ENCODE peak calls at places on chromosomes 3 and 15, in eight cellular contexts. E, Q, I, G, N, W, O and J are unnamed samples.

GRCh38 chr15:75045332-75046015 is 22.1 kb downstream of the PPCDC start:
- DNase-seq in G (no peak), N (no peak), Q (no peak), O (no peak), W (no peak), I (no peak), E (no peak), J (no peak)

GRCh38 chr15:98794211-98794610 is 145.9 kb downstream of the IGF1R start:
- DNase-seq in G (no peak), N (no peak), W (no peak), E (no peak), O (no peak), Q (no peak), I (no peak), J (no peak)

GRCh38 chr15:40826123-40827075 is 2.1 kb downstream of the PPP1R14D start:
- DNase-seq in G (no peak), Q (no peak), E (no peak), I (peak), O (no peak), N (no peak), W (peak), J (no peak)

GRCh38 chr3:84683493-84683892 is 275.3 kb upstream of the CADM2 start:
- DNase-seq in N (no peak), E (no peak), W (no peak), O (no peak), Q (no peak), I (no peak), G (no peak), J (no peak)

GRCh38 chr3:188929138-188929537 is 242.6 kb upstream of the TPRG1 start:
- DNase-seq in G (peak), O (no peak), E (no peak), W (peak), N (no peak), I (no peak), Q (no peak), J (peak)

GRCh38 chr15:23910030-23910429 is 222.9 kb upstream of the NDN start:
- DNase-seq in G (no peak), Q (no peak), W (no peak), O (no peak), I (no peak), E (no peak), N (no peak), J (no peak)

GRCh38 chr3:196708467-196708866 is 3.6 kb downstream of the CEP19 start:
- DNase-seq in G (peak), I (no peak), W (no peak), Q (peak), E (no peak), O (no peak), N (no peak), J (peak)

GRCh38 chr15:101244039-101244781 is 7.6 kb downstream of the CHSY1 start:
- DNase-seq in I (peak), O (no peak), E (no peak), Q (no peak), N (no peak), G (no peak), W (peak), J (no peak)

GRCh38 chr15:78934063-78935023 is 10.5 kb downstream of the CTSH start:
- DNase-seq in W (no peak), E (no peak), N (no peak), G (no peak), O (no peak), I (no peak), Q (peak), J (no peak)

GRCh38 chr3:51705276-51706020 is 1.4 kb upstream of the GRM2 start:
- DNase-seq in Q (no peak), E (no peak), O (no peak), W (no peak), I (no peak), N (peak), G (no peak), J (no peak)

GRCh38 chr15:27767918-27768640 is 331.0 kb downstream of the OCA2 start:
- DNase-seq in Q (no peak), N (no peak), W (no peak), I (no peak), O (no peak), G (no peak), E (no peak), J (no peak)

GRCh38 chr3:184380627-184381260 is 890 bp downstream of the CHRD start:
- DNase-seq in E (no peak), W (no peak), I (no peak), N (peak), G (no peak), O (no peak), Q (no peak), J (no peak)

GRCh38 chr3:58628823-58629562 is 37.6 kb downstream of the FAM3D start:
- DNase-seq in N (no peak), I (peak), Q (peak), O (no peak), E (no peak), W (peak), G (peak), J (no peak)

GRCh38 chr3:151816091-151816604 is 2.2 kb downstream of the AADAC start:
- DNase-seq in E (no peak), O (no peak), N (no peak), W (peak), I (peak), Q (peak), G (peak), J (peak)

GRCh38 chr3:4736284-4736861 is 242.9 kb upstream of the BHLHE40 start:
- DNase-seq in E (no peak), Q (peak), I (no peak), O (no peak), N (no peak), G (peak), W (no peak), J (peak)

GRCh38 chr3:49469037-49469875 is 811 bp upstream of the DAG1 start:
- DNase-seq in G (peak), Q (peak), N (peak), I (peak), W (peak), E (no peak), O (peak), J (peak)

GRCh38 chr3:171788546-171789351 is 21.5 kb downstream of the PLD1 start:
- DNase-seq in I (peak), N (no peak), G (peak), Q (peak), E (no peak), O (no peak), W (peak), J (peak)

GRCh38 chr15:79102595-79102994 is 12.0 kb upstream of the RASGRF1 start:
- DNase-seq in G (no peak), O (no peak), E (no peak), Q (no peak), W (no peak), I (no peak), N (no peak), J (no peak)

GRCh38 chr3:27658741-27659140 is 63.4 kb downstream of the EOMES start:
- DNase-seq in N (no peak), O (no peak), W (no peak), G (no peak), E (no peak), I (no peak), Q (no peak), J (no peak)

GRCh38 chr3:100335137-100335833 is 728 bp downstream of the NIT2 start:
- DNase-seq in N (no peak), G (peak), Q (peak), I (peak), O (no peak), E (no peak), W (peak), J (peak)

GRCh38 chr3:9912294-9912935 is 4.5 kb upstream of the IL17RC start:
- DNase-seq in W (no peak), Q (no peak), G (peak), O (no peak), E (no peak), N (no peak), I (peak), J (peak)

GRCh38 chr3:58121183-58121582 is 89.6 kb downstream of the DNASE1L3 start:
- DNase-seq in Q (no peak), E (no peak), W (no peak), N (no peak), O (no peak), I (no peak), G (no peak), J (no peak)

GRCh38 chr3:185825639-185826481 is 1.0 kb upstream of the IGF2BP2 start:
- DNase-seq in Q (peak), N (peak), W (no peak), I (peak), E (no peak), O (peak), G (peak), J (peak)

GRCh38 chr15:29621626-29622025 is 200.6 kb downstream of the TJP1 start:
- DNase-seq in N (no peak), E (no peak), O (no peak), G (no peak), Q (peak), W (no peak), I (no peak), J (no peak)

GRCh38 chr3:155393316-155393715 is 99.8 kb upstream of the STRIT1 start:
- DNase-seq in E (no peak), Q (no peak), I (no peak), W (no peak), O (no peak), N (no peak), G (no peak), J (peak)

GRCh38 chr3:1734494-1735122 is 364.1 kb upstream of the CNTN4 start:
- DNase-seq in N (no peak), O (no peak), I (no peak), W (no peak), G (peak), Q (no peak), E (no peak), J (peak)

GRCh38 chr15:31341501-31342195 is 15.0 kb downstream of the KLF13 start:
- DNase-seq in W (no peak), N (no peak), E (no peak), I (no peak), Q (no peak), O (no peak), G (peak), J (no peak)

GRCh38 chr15:79965836-79966630 is 5.0 kb downstream of the BCL2A1 start:
- DNase-seq in E (no peak), N (no peak), W (peak), G (peak), O (no peak), I (no peak), Q (no peak), J (no peak)

DNA sequence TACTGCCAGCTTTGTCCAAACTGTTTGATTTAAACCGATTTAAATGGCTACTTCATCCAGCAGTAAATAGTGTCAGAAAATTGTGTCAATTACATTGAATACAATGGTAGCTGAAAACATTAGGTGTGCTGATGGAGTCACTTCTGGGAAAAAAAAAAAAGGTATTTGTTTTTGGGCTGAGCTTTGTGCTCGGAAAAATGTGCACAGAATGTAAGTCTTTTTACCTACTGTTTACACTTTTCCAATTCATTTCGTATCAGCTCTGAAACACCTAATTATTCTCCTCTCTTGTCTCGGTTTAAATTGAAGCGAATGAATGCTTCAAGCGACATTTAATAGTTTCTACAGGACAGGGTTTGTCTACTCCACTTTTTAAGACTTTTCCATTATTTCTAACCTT is 1078.4 kb downstream of the ROBO1 start:
- DNase-seq in N (no peak), Q (no peak), I (no peak), O (no peak), W (no peak), G (no peak), E (no peak), J (no peak)
- TF ChIP-seq CTCF in N (no peak), Q (no peak), I (no peak), O (no peak), W (no peak), G (no peak), E (no peak), J (no peak)

GRCh38 chr15:85858586-85859375 is 64.1 kb upstream of the KLHL25 start:
- DNase-seq in G (peak), N (peak), Q (peak), O (peak), W (peak), E (peak), I (peak), J (peak)
- TF ChIP-seq CTCF in G (peak), N (peak), Q (peak), O (peak), W (peak), E (peak), I (peak), J (peak)

DNA sequence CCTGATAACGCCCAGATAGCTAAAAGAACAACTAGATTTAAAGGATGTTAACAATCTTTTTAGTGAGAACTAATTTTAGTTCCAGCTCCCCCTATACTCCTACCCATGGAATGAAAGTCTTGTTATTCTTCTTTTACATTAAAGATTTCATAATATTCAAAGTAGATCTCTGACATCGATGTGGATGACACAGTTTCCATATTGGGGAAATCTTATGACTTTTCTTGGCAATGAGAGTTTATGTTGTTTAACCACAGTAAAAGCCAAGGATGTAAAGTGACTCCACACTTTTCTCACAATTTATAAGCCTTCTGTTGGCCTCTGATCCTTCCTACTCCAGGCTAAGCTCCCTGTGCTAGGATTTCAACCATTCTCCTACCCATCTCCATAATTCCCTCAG is 332.6 kb upstream of the KCNMB2 start:
- DNase-seq in N (no peak), Q (peak), W (no peak), E (no peak), I (peak), G (no peak), O (no peak), J (peak)
- TF ChIP-seq CTCF in N (no peak), Q (no peak), W (no peak), E (no peak), I (no peak), G (no peak), O (no peak), J (no peak)

GRCh38 chr3:126365351-126366274 is 8.4 kb upstream of the KLF15 start:
- DNase-seq in G (no peak), Q (no peak), W (no peak), N (peak), E (no peak), O (no peak), I (no peak), J (no peak)
- TF ChIP-seq CTCF in G (no peak), Q (no peak), W (peak), N (no peak), E (no peak), O (no peak), I (no peak), J (no peak)

GRCh38 chr3:157135671-157136396 is 24.1 kb downstream of the CCNL1 start:
- DNase-seq in N (no peak), G (peak), Q (peak), W (peak), O (no peak), I (peak), E (no peak), J (no peak)
- TF ChIP-seq CTCF in N (no peak), G (no peak), Q (peak), W (peak), O (peak), I (peak), E (no peak), J (no peak)

GRCh38 chr15:85168642-85169173 is 187.1 kb downstream of the PDE8A start:
- DNase-seq in W (peak), N (no peak), G (peak), I (peak), O (no peak), Q (peak), E (peak), J (peak)
- TF ChIP-seq CTCF in W (peak), N (peak), G (peak), I (peak), O (peak), Q (peak), E (peak), J (peak)

GRCh38 chr3:190491533-190492054 is 22.3 kb upstream of the IL1RAP start:
- DNase-seq in G (peak), I (no peak), E (no peak), Q (no peak), O (peak), W (no peak), N (no peak), J (peak)

GRCh38 chr3:190495796-190496195 is 18.1 kb upstream of the IL1RAP start:
- DNase-seq in Q (no peak), N (no peak), O (no peak), G (peak), E (no peak), W (no peak), I (no peak), J (no peak)

GRCh38 chr3:190492966-190493365 is 20.9 kb upstream of the IL1RAP start:
- DNase-seq in E (no peak), Q (no peak), N (no peak), O (no peak), I (no peak), W (no peak), G (no peak), J (no peak)

GRCh38 chr3:190494907-190495306 is 19.0 kb upstream of the IL1RAP start:
- DNase-seq in O (no peak), I (no peak), G (no peak), Q (no peak), W (no peak), N (no peak), E (no peak), J (no peak)

DNA sequence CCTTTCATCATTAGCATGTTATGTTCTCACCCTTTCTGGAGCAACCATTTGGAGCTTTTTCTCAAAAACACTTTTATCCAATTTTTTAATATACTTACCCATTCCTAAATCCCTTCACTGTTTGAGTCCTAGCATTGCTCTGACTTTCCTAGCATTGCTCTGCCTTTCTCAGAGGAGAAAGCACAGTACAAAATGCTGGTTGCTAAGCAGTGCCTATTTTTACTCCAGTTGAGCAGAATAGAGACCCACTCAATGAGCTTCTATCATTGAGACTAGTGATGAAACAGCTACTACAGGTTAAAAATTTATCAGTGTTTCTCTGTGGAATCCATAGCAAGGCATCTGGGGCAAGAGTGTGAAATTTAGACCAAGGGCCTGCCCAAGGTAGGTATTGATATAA is 21.8 kb upstream of the IL1RAP start:
- DNase-seq in E (no peak), I (no peak), W (no peak), N (no peak), G (no peak), O (no peak), Q (no peak), J (no peak)
- TF ChIP-seq CTCF in E (no peak), I (no peak), W (no peak), N (no peak), G (no peak), O (no peak), Q (no peak), J (no peak)

DNA sequence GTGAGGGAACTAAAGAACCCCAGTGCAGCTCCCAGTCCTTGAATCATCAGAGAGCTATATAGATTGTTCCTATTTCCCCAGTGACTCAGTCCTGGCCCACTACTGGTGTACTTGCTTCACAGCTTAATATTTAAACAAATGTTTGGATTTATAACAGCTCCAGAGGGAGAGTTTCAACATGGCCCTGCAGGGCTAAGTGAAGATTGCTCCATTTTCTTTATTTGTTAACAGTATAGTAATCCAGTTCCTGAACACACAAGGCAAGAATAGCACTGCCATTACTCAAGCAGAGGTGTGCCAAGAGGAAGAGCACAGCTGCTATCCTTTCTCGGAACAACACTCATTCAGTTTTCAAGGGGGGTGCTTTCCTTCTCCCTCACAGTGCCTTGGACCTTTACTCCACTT is 6.5 kb downstream of the SQOR start:
- DNase-seq in W (peak), E (no peak), O (no peak), N (peak), Q (peak), I (peak), G (peak), J (peak)
- TF ChIP-seq CTCF in W (no peak), E (no peak), O (no peak), N (no peak), Q (peak), I (peak), G (peak), J (peak)

DNA sequence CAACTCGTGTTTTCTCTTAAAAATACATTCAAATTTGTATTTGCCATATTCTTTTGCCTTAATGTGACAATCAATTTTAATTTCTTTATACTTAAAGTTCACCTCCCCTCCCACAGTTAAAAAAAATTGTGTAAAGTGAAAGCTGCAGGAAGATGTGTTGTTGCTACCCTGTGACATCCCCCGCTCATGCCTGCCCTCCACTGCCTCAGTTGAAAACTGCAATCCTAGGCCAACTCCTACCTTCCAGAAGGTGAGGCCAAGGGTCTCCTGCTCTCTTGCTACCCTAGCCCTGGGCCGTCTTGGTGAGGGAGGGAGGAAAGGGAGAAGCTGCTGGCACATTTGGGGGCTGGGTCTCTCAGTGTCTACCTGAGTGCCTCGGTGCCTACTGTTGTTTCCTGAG is 57.0 kb upstream of the CMTM7 start:
- DNase-seq in W (no peak), O (no peak), N (no peak), E (peak), G (peak), I (peak), Q (peak), J (peak)
- TF ChIP-seq CTCF in W (peak), O (no peak), N (no peak), E (peak), G (peak), I (peak), Q (no peak), J (peak)